ENCODE peak calls at places on chromosome 18, in six cellular contexts. X is H9, P is IMR-90, K is mesenchymal stem cell, A is H1, I is trophoblast cell. Q is an unnamed sample. For H3K27me3, the result is how much of the 10 kb centered on the place peaks cover.

GRCh38 chr18:57940166-57940565 is 103.9 kb upstream of the NEDD4L start:
- DNase-seq in P (no peak), A (no peak), X (no peak), K (no peak), I (no peak), Q (no peak)

GRCh38 chr18:7272268-7273049 is 41.6 kb downstream of the LRRC30 start:
- DNase-seq in K (peak), A (peak), I (peak), P (peak), X (peak), Q (peak)

GRCh38 chr18:39647627-39648502 is 2082.3 kb upstream of the CELF4 start:
- DNase-seq in K (peak), I (no peak), X (no peak), A (no peak), P (peak), Q (no peak)

GRCh38 chr18:10057808-10058791 is 144.3 kb downstream of the VAPA start:
- DNase-seq in A (no peak), K (peak), I (peak), P (peak), X (no peak), Q (no peak)

GRCh38 chr18:44862112-44862511 is 181.4 kb downstream of the SETBP1 start:
- DNase-seq in P (no peak), X (no peak), A (no peak), K (no peak), I (no peak), Q (no peak)

GRCh38 chr18:44627245-44627644 is 53.4 kb upstream of the SETBP1 start:
- DNase-seq in K (peak), A (no peak), I (no peak), X (no peak), P (peak), Q (no peak)

GRCh38 chr18:52715421-52715820 is 375.4 kb downstream of the DCC start:
- DNase-seq in A (no peak), I (no peak), K (no peak), X (no peak), P (no peak), Q (no peak)

GRCh38 chr18:27763936-27764335 is 413.0 kb downstream of the CDH2 start:
- DNase-seq in I (no peak), X (no peak), K (no peak), P (no peak), A (no peak), Q (no peak)

GRCh38 chr18:50694147-50694546 is 125.7 kb downstream of the MRO start:
- DNase-seq in K (no peak), X (no peak), P (no peak), A (no peak), I (no peak), Q (no peak)

GRCh38 chr18:32548688-32549087 is 78.0 kb upstream of the GAREM1 start:
- DNase-seq in I (no peak), X (peak), A (no peak), P (no peak), K (peak), Q (peak)

GRCh38 chr18:76446321-76446720 is 48.7 kb downstream of the ZNF516 start:
- DNase-seq in P (no peak), I (no peak), X (no peak), K (no peak), A (no peak), Q (no peak)

GRCh38 chr18:12652861-12653401 is 5.0 kb downstream of the SPIRE1 start:
- DNase-seq in A (no peak), K (peak), I (no peak), P (peak), X (no peak), Q (no peak)

GRCh38 chr18:10895976-10896375 is 253.4 kb downstream of the PIEZO2 start:
- DNase-seq in A (no peak), K (no peak), X (no peak), P (peak), I (no peak), Q (no peak)

GRCh38 chr18:12336887-12337286 is 28.8 kb downstream of the TUBB6 start:
- DNase-seq in A (no peak), P (peak), X (no peak), I (no peak), K (peak), Q (no peak)

GRCh38 chr18:74990563-74991081 is 218.3 kb downstream of the PTGR3 start:
- DNase-seq in K (no peak), A (no peak), P (peak), X (no peak), I (peak), Q (no peak)

GRCh38 chr18:13645093-13645492 is 81.3 kb downstream of the FAM210A start:
- DNase-seq in K (no peak), X (no peak), P (no peak), I (no peak), A (no peak), Q (no peak)

GRCh38 chr18:48765053-48765452 is 185.7 kb downstream of the SMAD7 start:
- DNase-seq in I (no peak), A (no peak), X (no peak), K (no peak), P (no peak), Q (no peak)

GRCh38 chr18:75216926-75217303 is 6.3 kb downstream of the TSHZ1 start:
- DNase-seq in K (no peak), X (no peak), A (no peak), P (no peak), I (no peak), Q (no peak)

GRCh38 chr18:12307251-12307736 is 747 bp upstream of the TUBB6 start:
- DNase-seq in A (no peak), K (peak), I (peak), X (no peak), P (peak), Q (peak)

GRCh38 chr18:32803571-32803970 is 30.7 kb upstream of the KLHL14 start:
- DNase-seq in X (no peak), P (no peak), I (no peak), K (no peak), A (no peak), Q (peak)

GRCh38 chr18:79603321-79604204 is 76.0 kb upstream of the CTDP1 start:
- DNase-seq in X (no peak), K (no peak), A (no peak), P (no peak), I (no peak), Q (no peak)
- H2BK5ac ChIP-seq in X (no peak), K (no peak), A (no peak), P (no peak), I (no peak), Q (peak)

DNA sequence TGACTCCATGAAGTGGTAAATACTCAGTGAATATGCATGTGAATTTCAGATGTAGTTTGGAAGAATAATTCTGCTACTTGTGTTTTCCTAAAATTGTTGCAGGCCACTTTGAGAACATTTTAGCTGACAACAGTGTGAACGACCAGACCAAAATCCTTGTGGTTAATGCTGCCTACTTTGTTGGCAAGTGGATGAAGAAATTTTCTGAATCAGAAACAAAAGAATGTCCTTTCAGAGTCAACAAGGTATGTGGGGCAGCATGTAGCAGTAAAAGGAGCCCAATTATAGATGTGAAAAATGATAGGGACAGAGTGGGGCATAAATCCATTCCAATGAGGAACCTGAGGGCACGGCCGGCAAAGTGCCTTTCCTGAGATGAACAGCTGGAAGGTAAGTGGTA is 16.1 kb downstream of the SERPINB5 start:
- DNase-seq in P (no peak), K (no peak), X (no peak), A (no peak), I (no peak), Q (no peak)
- H4K91ac ChIP-seq in P (no peak), K (no peak), X (no peak), A (no peak), I (no peak), Q (no peak)

DNA sequence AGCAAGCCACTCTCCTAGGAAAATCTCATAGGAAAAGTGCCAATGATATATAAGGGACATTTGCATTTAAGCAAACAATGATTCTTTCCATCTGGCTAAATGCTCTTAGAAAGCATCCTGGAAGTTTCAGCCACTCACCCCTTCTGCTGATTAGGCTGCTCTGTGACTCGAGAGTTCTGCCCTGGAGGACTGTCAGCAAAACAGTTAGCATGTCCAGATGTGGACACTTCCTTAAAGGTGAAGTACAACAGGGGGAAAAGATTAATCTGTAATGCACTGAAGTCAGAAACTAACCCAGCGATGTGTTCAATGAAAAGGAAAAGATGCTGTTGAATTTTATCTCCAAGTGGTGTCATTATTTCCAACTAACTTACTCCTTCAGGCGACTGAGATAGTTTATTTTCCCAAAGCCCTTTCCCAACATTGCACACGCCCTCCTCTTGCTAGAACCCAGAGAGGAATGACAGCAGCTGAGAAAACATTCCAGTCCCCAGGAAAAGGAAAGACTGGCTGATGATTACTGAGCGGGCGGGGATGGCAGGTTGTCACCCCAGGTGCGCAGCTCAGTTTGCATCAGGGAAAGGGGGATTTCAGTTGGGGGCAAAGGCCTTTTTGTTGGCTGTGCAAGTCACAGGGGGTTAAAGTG is 214.0 kb downstream of the SS18 start:
- DNase-seq in I (peak), X (no peak), K (peak), P (peak), A (no peak), Q (no peak)
- H3K27me3 ChIP-seq in I (under half), X (under half), K (under half), P (under half), A (under half), Q (under half)

GRCh38 chr18:70366670-70367069 is 77.8 kb downstream of the SOCS6 start:
- DNase-seq in K (no peak), P (no peak), A (no peak), I (no peak), X (no peak), Q (no peak)
- H2BK5ac ChIP-seq in K (no peak), P (peak), A (peak), I (no peak), X (peak), Q (no peak)

Q was measured in neuronal stem cell.